ENCODE peak calls at places on chromosomes 13 and 19, in seven cellular contexts. H is ascending aorta, E is IMR-90, U is psoas muscle, W is cardiac muscle cell, J is SK-N-SH, M is heart left ventricle. Y is an unnamed sample.
A peak's percentile ranks its signal among the peaks of the same experiment; 100 is the strongest.

GRCh38 chr13:37510441-37510840 is 88.1 kb downstream of the POSTN start:
- DNase-seq in H (no peak), W (no peak), E (no peak), U (no peak), J (no peak), M (no peak), Y (no peak)

GRCh38 chr13:45737571-45738002 is 35.5 kb downstream of the CBY2 start:
- DNase-seq in M (no peak), U (no peak), H (no peak), J (no peak), E (no peak), W (no peak), Y (no peak)

GRCh38 chr13:36062249-36062648 is 68.9 kb downstream of the DCLK1 start:
- DNase-seq in E (no peak), M (no peak), W (no peak), J (no peak), H (no peak), U (no peak), Y (no peak)

GRCh38 chr19:19259741-19260140 is 13.4 kb downstream of the TM6SF2 start:
- DNase-seq in U (no peak), J (peak; percentile 80), E (peak; percentile 11), H (no peak), W (peak; percentile 12), M (peak; percentile 4), Y (no peak)

GRCh38 chr13:37648604-37649003 is 50.0 kb upstream of the POSTN start:
- DNase-seq in U (no peak), M (no peak), H (no peak), E (peak; percentile 88), J (no peak), W (peak; percentile 74), Y (no peak)

GRCh38 chr13:33544308-33544707 is 258.8 kb upstream of the STARD13 start:
- DNase-seq in M (no peak), E (no peak), W (no peak), H (no peak), J (no peak), U (no peak), Y (no peak)

GRCh38 chr13:74575729-74576125 is 441.5 kb upstream of the KLF12 start:
- DNase-seq in E (peak; percentile 33), J (peak; percentile 90), M (peak; percentile 90), W (peak; percentile 70), H (peak; percentile 29), U (peak; percentile 68), Y (peak; percentile 88)

GRCh38 chr13:64688893-64689677 is 2541.1 kb downstream of the PCDH9 start:
- DNase-seq in J (no peak), W (no peak), U (no peak), E (peak; percentile 81), H (no peak), M (no peak), Y (no peak)

GRCh38 chr13:62320731-62321130 is 905.1 kb upstream of the PCDH20 start:
- DNase-seq in U (no peak), M (no peak), H (no peak), W (no peak), E (no peak), J (peak; percentile 9), Y (no peak)

GRCh38 chr19:32068805-32069204 is 276.6 kb upstream of the ZNF507 start:
- DNase-seq in U (no peak), E (no peak), M (no peak), J (no peak), H (no peak), W (no peak), Y (no peak)

GRCh38 chr19:19361075-19361594 is 40.5 kb downstream of the MAU2 start:
- DNase-seq in U (peak; percentile 77), J (peak; percentile 84), H (no peak), M (peak; percentile 80), W (peak; percentile 91), E (peak; percentile 80), Y (peak; percentile 68)

GRCh38 chr19:22427587-22428298 is 5.6 kb upstream of the ZNF98 start:
- DNase-seq in M (no peak), J (no peak), E (no peak), W (no peak), U (no peak), H (no peak), Y (no peak)

GRCh38 chr19:47623921-47624391 is 15.0 kb downstream of the BICRA start:
- DNase-seq in H (no peak), U (no peak), M (no peak), J (no peak), W (no peak), E (no peak), Y (no peak)

GRCh38 chr13:110454227-110454859 is 107.2 kb downstream of the RAB20 start:
- DNase-seq in M (no peak), E (no peak), J (no peak), H (no peak), U (no peak), W (no peak), Y (no peak)

GRCh38 chr13:113848020-113848419 is 15.9 kb downstream of the GAS6 start:
- DNase-seq in U (no peak), M (no peak), H (no peak), E (no peak), W (no peak), J (no peak), Y (peak; percentile 4)

GRCh38 chr19:14160017-14160703 is 23.8 kb upstream of the ASF1B start:
- DNase-seq in J (no peak), U (no peak), E (no peak), M (no peak), H (no peak), W (no peak), Y (no peak)

GRCh38 chr13:53301449-53301848 is 272.8 kb downstream of the OLFM4 start:
- DNase-seq in U (no peak), W (no peak), H (no peak), M (no peak), J (no peak), E (no peak), Y (no peak)

GRCh38 chr13:46211521-46212351 is at the start of gene LRRC63:
- DNase-seq in E (no peak), W (peak; percentile 70), U (peak; percentile 76), M (peak; percentile 94), J (peak; percentile 91), H (peak; percentile 57), Y (peak; percentile 84)

GRCh38 chr19:35274323-35274722 is 5.6 kb downstream of the USF2 start:
- DNase-seq in H (no peak), W (no peak), E (no peak), M (no peak), U (no peak), J (no peak), Y (no peak)

GRCh38 chr19:3292958-3293529 is 68.6 kb downstream of the CELF5 start:
- DNase-seq in W (no peak), U (no peak), M (no peak), J (peak; percentile 10), H (no peak), E (no peak), Y (no peak)

GRCh38 chr19:16368385-16369305 is 44.0 kb downstream of the KLF2 start:
- DNase-seq in H (no peak), M (peak; percentile 29), W (no peak), E (no peak), U (no peak), J (no peak), Y (no peak)

DNA sequence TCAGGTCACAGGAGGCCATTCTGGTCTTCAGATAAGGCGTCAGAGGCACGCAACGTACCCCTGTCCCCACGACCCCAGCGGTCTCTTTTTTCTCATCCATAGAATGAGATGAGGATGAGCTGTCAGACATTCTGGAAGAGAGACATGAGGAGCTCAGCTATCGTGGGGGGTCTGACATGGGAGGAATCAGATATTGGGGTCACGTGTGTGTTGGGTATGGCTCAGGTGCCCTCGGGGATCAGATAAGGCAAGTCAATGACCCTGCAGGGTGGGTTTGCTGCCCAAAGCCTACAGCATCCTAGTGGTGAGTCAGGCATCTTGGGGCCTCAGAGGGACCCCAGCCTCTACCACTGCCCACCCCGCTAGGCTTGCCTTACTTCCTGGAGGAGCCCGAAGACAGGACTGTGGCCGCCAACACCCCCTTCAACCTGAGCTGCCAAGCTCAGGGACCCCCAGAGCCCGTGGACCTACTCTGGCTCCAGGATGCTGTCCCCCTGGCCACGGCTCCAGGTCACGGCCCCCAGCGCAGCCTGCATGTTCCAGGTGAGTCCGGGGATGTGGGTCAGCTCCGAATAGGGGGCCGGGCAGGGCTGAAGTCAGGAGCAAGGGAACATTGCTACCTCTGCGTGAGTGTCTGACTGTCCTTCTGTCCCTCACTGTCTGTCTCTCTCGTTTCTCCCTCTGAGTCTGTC is 2.6 kb downstream of the AXL start:
- DNase-seq in W (no peak), J (no peak), U (no peak), E (no peak), M (peak; percentile 38), H (no peak), Y (no peak)
- H3K4me3 ChIP-seq in W (no peak overlapping the region), J (peak overlapping the region; percentile 81), U (no peak overlapping the region), E (no peak overlapping the region), M (no peak overlapping the region), H (no peak overlapping the region), Y (no peak overlapping the region)

GRCh38 chr19:53985863-53986262 is 5.6 kb upstream of the CACNG6 start:
- DNase-seq in M (no peak), E (no peak), J (no peak), H (no peak), U (no peak), W (no peak), Y (no peak)
- H3K27ac ChIP-seq in M (no peak overlapping the region), E (no peak overlapping the region), J (no peak overlapping the region), H (no peak overlapping the region), U (no peak overlapping the region), W (no peak overlapping the region), Y (no peak overlapping the region)

GRCh38 chr13:98199480-98199879 is 22.4 kb upstream of the RNF113B start:
- DNase-seq in E (peak; percentile 54), U (no peak), J (no peak), H (no peak), M (no peak), W (no peak), Y (no peak)

GRCh38 chr13:98202026-98202425 is 25.0 kb upstream of the RNF113B start:
- DNase-seq in E (no peak), M (no peak), H (no peak), U (no peak), W (no peak), J (no peak), Y (peak; percentile 28)

GRCh38 chr13:98201178-98201577 is 24.1 kb upstream of the RNF113B start:
- DNase-seq in J (no peak), H (no peak), E (no peak), U (no peak), W (no peak), M (no peak), Y (no peak)

GRCh38 chr13:98200211-98200878 is 23.3 kb upstream of the RNF113B start:
- DNase-seq in E (no peak), W (no peak), M (no peak), U (no peak), H (no peak), J (no peak), Y (no peak)

DNA sequence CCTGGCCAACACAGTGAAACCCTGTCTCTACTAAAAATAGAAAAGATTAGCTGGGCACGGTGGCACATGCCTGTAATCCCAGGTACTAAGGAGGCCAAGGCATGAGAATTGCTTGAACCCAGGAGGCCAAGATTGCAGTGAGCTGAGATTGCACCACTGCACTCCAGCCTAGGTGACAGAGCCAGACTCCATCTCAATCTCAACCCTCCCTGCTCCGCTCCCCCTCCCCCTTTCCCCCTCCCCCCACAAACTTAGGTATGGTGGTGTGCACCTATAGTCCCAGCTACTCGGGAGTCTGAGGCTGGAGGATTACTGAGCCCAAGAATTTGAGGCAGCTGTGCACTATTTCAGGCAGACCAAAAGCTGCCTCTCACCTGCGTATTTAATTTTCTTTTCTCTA is 21.6 kb upstream of the RNF113B start:
- DNase-seq in E (no peak), U (no peak), H (no peak), M (no peak), J (no peak), W (no peak), Y (no peak)
- H3K4me3 ChIP-seq in E (no peak overlapping the region), U (no peak overlapping the region), H (no peak overlapping the region), M (no peak overlapping the region), J (no peak overlapping the region), W (no peak overlapping the region), Y (no peak overlapping the region)

GRCh38 chr13:95708390-95708774 is 31.4 kb downstream of the DNAJC3 start:
- DNase-seq in M (no peak), U (no peak), J (no peak), E (no peak), H (no peak), W (no peak), Y (no peak)
- H3K27ac ChIP-seq in M (no peak overlapping the region), U (no peak overlapping the region), J (no peak overlapping the region), E (no peak overlapping the region), H (no peak overlapping the region), W (no peak overlapping the region), Y (no peak overlapping the region)

Y was measured in heart right ventricle.